ENCODE peak calls at places on chromosomes 1 and 21, in six cellular contexts. D is left ventricle myocardium inferior, P is tibial artery, S is right atrium auricular region, H is mammary epithelial cell, C is psoas muscle. U is an unnamed sample.

GRCh38 chr1:151311589-151312331 is 15.5 kb downstream of the PI4KB start:
- DNase-seq in H (peak), S (peak), D (peak), P (peak), C (peak), U (no peak)

GRCh38 chr1:39955547-39956539 is 898 bp downstream of the MFSD2A start:
- DNase-seq in D (no peak), S (peak), C (no peak), H (peak), P (no peak), U (no peak)

GRCh38 chr1:87106867-87107266 is 192.4 kb downstream of the HS2ST1 start:
- DNase-seq in P (no peak), D (no peak), S (no peak), H (no peak), C (no peak), U (no peak)

GRCh38 chr1:196877964-196878363 is 9.9 kb upstream of the CFHR4 start:
- DNase-seq in D (no peak), P (no peak), S (no peak), C (no peak), H (no peak), U (no peak)

GRCh38 chr1:17109897-17110554 is 9.2 kb downstream of the PADI2 start:
- DNase-seq in H (no peak), P (no peak), S (no peak), D (no peak), C (no peak), U (no peak)

GRCh38 chr1:24283326-24284155 is 35.6 kb upstream of the GRHL3 start:
- DNase-seq in C (no peak), S (no peak), D (no peak), H (peak), P (peak), U (no peak)

GRCh38 chr1:108512239-108513071 is 47.4 kb upstream of the EEIG2 start:
- DNase-seq in C (no peak), S (no peak), D (no peak), H (no peak), P (no peak), U (no peak)

GRCh38 chr21:20627594-20627993 is 370.6 kb upstream of the NCAM2 start:
- DNase-seq in S (no peak), H (no peak), D (no peak), P (no peak), C (no peak), U (no peak)

GRCh38 chr1:157006676-157007075 is 38.9 kb downstream of the ARHGEF11 start:
- DNase-seq in H (no peak), C (no peak), D (no peak), S (no peak), P (no peak), U (no peak)

GRCh38 chr1:224182057-224182865 is 779 bp upstream of the DEGS1 start:
- DNase-seq in H (peak), D (no peak), P (no peak), C (no peak), S (peak), U (no peak)

GRCh38 chr1:173015629-173016028 is 35.1 kb downstream of the TNFSF18 start:
- DNase-seq in H (no peak), D (no peak), P (no peak), S (no peak), C (no peak), U (no peak)

GRCh38 chr21:26851109-26851944 is 6.1 kb upstream of the ADAMTS1 start:
- DNase-seq in S (no peak), C (no peak), H (peak), D (no peak), P (no peak), U (no peak)

GRCh38 chr1:2894381-2895041 is 93.0 kb upstream of the TTC34 start:
- DNase-seq in D (no peak), C (no peak), P (no peak), H (no peak), S (no peak), U (peak)

GRCh38 chr21:46092811-46093667 is 4.9 kb upstream of the COL6A2 start:
- DNase-seq in C (peak), S (peak), H (no peak), D (no peak), P (no peak), U (no peak)

GRCh38 chr1:93113127-93113526 is 34.0 kb downstream of the MTF2 start:
- DNase-seq in S (no peak), H (no peak), C (no peak), P (no peak), D (no peak), U (no peak)

GRCh38 chr1:202979459-202979858 is 12.4 kb upstream of the CYB5R1 start:
- DNase-seq in P (no peak), D (no peak), C (no peak), S (no peak), H (no peak), U (no peak)

GRCh38 chr1:202972046-202972445 is 5.0 kb upstream of the CYB5R1 start:
- DNase-seq in C (no peak), D (no peak), P (no peak), H (no peak), S (no peak), U (no peak)

GRCh38 chr1:202981939-202982338 is 14.9 kb upstream of the CYB5R1 start:
- DNase-seq in D (no peak), S (no peak), H (no peak), P (no peak), C (no peak), U (no peak)

GRCh38 chr1:202976633-202977032 is 9.6 kb upstream of the CYB5R1 start:
- DNase-seq in P (no peak), H (no peak), C (no peak), S (no peak), D (no peak), U (no peak)
- H3K4me3 ChIP-seq in P (no peak), H (no peak), C (no peak), S (no peak), D (no peak), U (no peak)

DNA sequence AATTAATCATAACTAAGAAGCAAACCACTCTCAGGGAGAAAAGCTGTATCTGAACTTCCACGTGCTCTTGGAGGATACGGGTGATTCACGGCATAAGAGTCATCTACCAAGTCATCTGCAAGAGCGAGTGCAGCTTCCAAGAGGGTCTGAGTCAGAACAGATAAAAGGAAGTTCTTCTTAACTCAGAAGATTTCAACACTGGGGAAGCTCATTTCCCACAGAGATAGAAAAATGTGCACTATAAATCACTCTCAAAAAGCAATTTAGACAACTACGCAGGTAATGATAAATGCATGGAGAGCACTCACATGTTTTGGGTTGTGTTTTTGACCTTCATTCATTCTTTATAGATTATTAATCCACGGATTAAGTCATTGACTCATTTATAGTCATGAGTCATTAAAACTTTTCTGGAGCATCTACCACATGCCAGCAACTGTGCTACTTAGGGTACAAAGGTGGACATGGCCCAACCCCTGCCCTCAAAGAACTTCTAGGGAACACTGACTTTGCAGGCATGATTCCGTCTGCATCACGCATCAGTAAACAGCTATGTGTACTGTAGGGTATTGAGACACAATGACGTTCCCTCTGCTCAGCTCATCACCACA is 20.8 kb downstream of the KCNJ15 start:
- DNase-seq in C (no peak), D (no peak), P (peak), H (peak), S (peak), U (peak)
- TF ChIP-seq CTCF in C (no peak), D (no peak), P (no peak), H (no peak), S (no peak), U (no peak)

DNA sequence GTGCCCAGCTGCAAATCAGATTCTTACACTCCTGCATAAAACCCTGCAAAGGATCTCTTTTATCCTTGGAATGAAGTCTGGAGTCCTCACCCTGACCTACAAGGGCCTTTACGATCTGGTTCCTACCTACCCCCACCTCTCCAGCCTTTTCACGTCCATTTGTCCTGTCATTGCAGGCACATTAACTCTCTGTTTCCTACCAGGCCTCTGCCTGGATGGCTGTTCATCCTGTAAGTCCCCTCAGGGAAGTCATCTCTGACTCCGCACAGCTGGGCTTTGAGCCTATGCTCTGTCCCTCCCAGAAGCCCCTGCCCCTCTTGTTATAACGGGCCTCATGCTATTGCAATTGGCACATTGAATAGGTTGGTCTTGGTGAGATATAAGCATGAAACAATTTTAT is 96.8 kb upstream of the USP24 start:
- DNase-seq in P (no peak), S (no peak), H (no peak), D (no peak), C (no peak), U (no peak)
- H3K27ac ChIP-seq in P (no peak), S (no peak), H (no peak), D (no peak), C (no peak), U (no peak)

GRCh38 chr1:234120327-234120944 is 216.0 kb downstream of the SLC35F3 start:
- DNase-seq in P (no peak), C (no peak), H (no peak), D (no peak), S (no peak), U (no peak)

GRCh38 chr1:234125714-234126113 is 221.2 kb downstream of the SLC35F3 start:
- DNase-seq in H (no peak), C (no peak), D (no peak), S (no peak), P (no peak), U (no peak)

GRCh38 chr1:234123867-234124266 is 219.4 kb downstream of the SLC35F3 start:
- DNase-seq in D (no peak), C (no peak), H (no peak), P (no peak), S (no peak), U (no peak)

GRCh38 chr1:234125283-234125682 is 220.8 kb downstream of the SLC35F3 start:
- DNase-seq in C (no peak), H (peak), S (no peak), D (no peak), P (no peak), U (no peak)
- H3K4me3 ChIP-seq in C (no peak), H (no peak), S (no peak), D (no peak), P (no peak), U (no peak)

DNA sequence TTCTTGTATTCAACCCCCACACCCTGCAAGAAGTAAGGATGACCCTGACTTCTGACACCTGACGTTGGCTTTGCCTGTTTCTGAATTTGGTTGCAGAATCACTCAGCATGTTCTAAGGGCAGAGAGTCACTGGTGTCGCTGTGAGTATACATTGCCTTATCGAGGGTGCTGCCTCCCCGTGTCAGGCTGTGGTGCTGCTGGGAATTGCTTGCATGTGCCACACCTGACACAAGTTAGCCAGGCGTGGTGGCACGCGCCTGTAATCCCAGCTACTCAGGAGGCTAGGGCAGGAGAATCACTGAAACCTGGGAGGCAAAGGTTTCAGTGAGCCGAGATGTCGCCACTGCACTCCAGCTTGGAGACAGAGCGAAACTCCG is 45.9 kb downstream of the WDR4 start:
- DNase-seq in P (no peak), D (no peak), H (no peak), C (no peak), S (no peak), U (no peak)
- TF ChIP-seq CTCF in P (no peak), D (peak), H (peak), C (no peak), S (no peak), U (no peak)

U was measured in upper lobe of left lung.